ENCODE peak calls at places on chromosomes 12 and 14, in four cellular contexts. One of them, this sample, is unnamed.
A peak's percentile ranks its signal among the peaks of the same experiment; 100 is the strongest.

GRCh38 chr12:110505332-110505731 is 3.2 kb downstream of the RAD9B start:
- DNase-seq in WTC11: no peak
- DNase-seq in myocyte: no peak
- DNase-seq in DMS53: no peak
- DNase-seq in this sample: no peak

GRCh38 chr12:113069751-113070116 is 13.2 kb downstream of the DTX1 start:
- DNase-seq in WTC11: no peak
- DNase-seq in myocyte: no peak
- DNase-seq in DMS53: no peak
- DNase-seq in this sample: no peak

GRCh38 chr14:50763386-50764007 is 67.5 kb downstream of the NIN start:
- DNase-seq in WTC11: no peak
- DNase-seq in myocyte: peak; percentile 86
- DNase-seq in DMS53: peak; percentile 36
- DNase-seq in this sample: no peak

GRCh38 chr12:25811656-25812126 is 146.8 kb upstream of the RASSF8 start:
- DNase-seq in WTC11: no peak
- DNase-seq in myocyte: peak; percentile 30
- DNase-seq in DMS53: peak; percentile 97
- DNase-seq in this sample: no peak

GRCh38 chr14:68552597-68552996 is 240.3 kb downstream of the ZFP36L1 start:
- DNase-seq in WTC11: no peak
- DNase-seq in myocyte: peak; percentile 89
- DNase-seq in DMS53: peak; percentile 3
- DNase-seq in this sample: no peak

GRCh38 chr12:58148405-58148804 is 207.0 kb downstream of the ATP23 start:
- DNase-seq in WTC11: no peak
- DNase-seq in myocyte: peak; percentile 9
- DNase-seq in DMS53: peak; percentile 98
- DNase-seq in this sample: no peak

GRCh38 chr14:93954900-93955891 is 21.2 kb downstream of the ASB2 start:
- DNase-seq in WTC11: no peak
- DNase-seq in myocyte: no peak
- DNase-seq in DMS53: no peak
- DNase-seq in this sample: no peak

GRCh38 chr14:58574623-58575022 is 63.1 kb upstream of the DACT1 start:
- DNase-seq in WTC11: no peak
- DNase-seq in myocyte: no peak
- DNase-seq in DMS53: no peak
- DNase-seq in this sample: no peak

GRCh38 chr14:78399316-78399889 is 229.2 kb downstream of the NRXN3 start:
- DNase-seq in WTC11: peak; percentile 52
- DNase-seq in myocyte: peak; percentile 13
- DNase-seq in DMS53: peak; percentile 16
- DNase-seq in this sample: no peak

GRCh38 chr12:29073631-29074239 is 75.3 kb upstream of the FAR2 start:
- DNase-seq in WTC11: no peak
- DNase-seq in myocyte: peak; percentile 26
- DNase-seq in DMS53: peak; percentile 86
- DNase-seq in this sample: peak; percentile 24

GRCh38 chr12:14723763-14724162 is 27.4 kb upstream of the GUCY2C start:
- DNase-seq in WTC11: peak; percentile 57
- DNase-seq in myocyte: peak; percentile 28
- DNase-seq in DMS53: peak; percentile 85
- DNase-seq in this sample: peak; percentile 53

GRCh38 chr12:101361455-101361854 is 46.1 kb downstream of the ARL1 start:
- DNase-seq in WTC11: no peak
- DNase-seq in myocyte: no peak
- DNase-seq in DMS53: no peak
- DNase-seq in this sample: no peak

GRCh38 chr12:109191621-109192250 is 75.3 kb downstream of the ACACB start:
- DNase-seq in WTC11: no peak
- DNase-seq in myocyte: peak; percentile 48
- DNase-seq in DMS53: no peak
- DNase-seq in this sample: no peak

GRCh38 chr12:74412607-74413230 is 124.9 kb upstream of the ATXN7L3B start:
- DNase-seq in WTC11: no peak
- DNase-seq in myocyte: peak; percentile 48
- DNase-seq in DMS53: peak; percentile 76
- DNase-seq in this sample: no peak

GRCh38 chr14:105774001-105774400 is 247.6 kb downstream of the TMEM121 start:
- DNase-seq in WTC11: no peak
- DNase-seq in myocyte: no peak
- DNase-seq in DMS53: no peak
- DNase-seq in this sample: no peak

GRCh38 chr12:11711675-11712327 is 62.3 kb downstream of the ETV6 start:
- DNase-seq in WTC11: no peak
- DNase-seq in myocyte: no peak
- DNase-seq in DMS53: no peak
- DNase-seq in this sample: no peak

GRCh38 chr14:93051600-93052546 is 63.9 kb downstream of the ITPK1 start:
- DNase-seq in WTC11: peak; percentile 51
- DNase-seq in myocyte: no peak
- DNase-seq in DMS53: no peak
- DNase-seq in this sample: no peak

GRCh38 chr14:76716285-76716684 is 45.0 kb upstream of the VASH1 start:
- DNase-seq in WTC11: no peak
- DNase-seq in myocyte: no peak
- DNase-seq in DMS53: no peak
- DNase-seq in this sample: no peak

GRCh38 chr14:102063092-102063807 is 23.6 kb downstream of the HSP90AA1 start:
- DNase-seq in WTC11: peak; percentile 68
- DNase-seq in myocyte: peak; percentile 90
- DNase-seq in DMS53: peak; percentile 85
- DNase-seq in this sample: peak; percentile 93

GRCh38 chr12:57477710-57478681 is 1.7 kb downstream of the ARHGAP9 start:
- DNase-seq in WTC11: no peak
- DNase-seq in myocyte: no peak
- DNase-seq in DMS53: no peak
- DNase-seq in this sample: no peak

GRCh38 chr12:122865268-122866231 is 30.3 kb downstream of the HIP1R start:
- DNase-seq in WTC11: peak; percentile 43
- DNase-seq in myocyte: peak; percentile 44
- DNase-seq in DMS53: peak; percentile 86
- DNase-seq in this sample: peak; percentile 82

This sample was measured in WERI-Rb-1.